ENCODE peak calls at places on chromosomes 16 and 17, in six cellular contexts. One of them, this sample, is unnamed.

GRCh38 chr17:82449136-82449882 is 1.2 kb downstream of the CYBC1 start:
- DNase-seq in cardiac fibroblast: no peak
- DNase-seq in heart left ventricle: peak
- DNase-seq in GM12878: peak
- DNase-seq in uterus: no peak
- DNase-seq in breast epithelium: no peak
- DNase-seq in this sample: peak

GRCh38 chr16:28846933-28847273 is 755 bp upstream of the TUFM start:
- DNase-seq in uterus: no peak
- DNase-seq in GM12878: no peak
- DNase-seq in cardiac fibroblast: no peak
- DNase-seq in breast epithelium: no peak
- DNase-seq in heart left ventricle: no peak
- DNase-seq in this sample: peak

GRCh38 chr17:40490289-40490853 is 11.1 kb downstream of the TNS4 start:
- DNase-seq in GM12878: no peak
- DNase-seq in breast epithelium: no peak
- DNase-seq in heart left ventricle: peak
- DNase-seq in uterus: peak
- DNase-seq in cardiac fibroblast: peak
- DNase-seq in this sample: peak

GRCh38 chr16:69589434-69590269 is 23.9 kb downstream of the NFAT5 start:
- DNase-seq in GM12878: no peak
- DNase-seq in breast epithelium: no peak
- DNase-seq in uterus: no peak
- DNase-seq in heart left ventricle: no peak
- DNase-seq in cardiac fibroblast: no peak
- DNase-seq in this sample: peak

GRCh38 chr17:81888105-81888987 is 3.0 kb downstream of the ALYREF start:
- DNase-seq in cardiac fibroblast: no peak
- DNase-seq in breast epithelium: no peak
- DNase-seq in heart left ventricle: no peak
- DNase-seq in uterus: no peak
- DNase-seq in GM12878: no peak
- DNase-seq in this sample: no peak

GRCh38 chr17:35294756-35295155 is 51.9 kb downstream of the SLFN5 start:
- DNase-seq in uterus: no peak
- DNase-seq in cardiac fibroblast: no peak
- DNase-seq in heart left ventricle: no peak
- DNase-seq in GM12878: no peak
- DNase-seq in breast epithelium: no peak
- DNase-seq in this sample: no peak

GRCh38 chr17:70655179-70655578 is 485.8 kb downstream of the KCNJ2 start:
- DNase-seq in heart left ventricle: no peak
- DNase-seq in uterus: no peak
- DNase-seq in breast epithelium: no peak
- DNase-seq in cardiac fibroblast: no peak
- DNase-seq in GM12878: no peak
- DNase-seq in this sample: no peak

GRCh38 chr17:76791053-76791980 is 53.4 kb downstream of the MFSD11 start:
- DNase-seq in heart left ventricle: no peak
- DNase-seq in uterus: peak
- DNase-seq in GM12878: peak
- DNase-seq in breast epithelium: no peak
- DNase-seq in cardiac fibroblast: peak
- DNase-seq in this sample: peak

GRCh38 chr16:60230666-60231065 is 1496.5 kb upstream of the GOT2 start:
- DNase-seq in cardiac fibroblast: no peak
- DNase-seq in breast epithelium: no peak
- DNase-seq in GM12878: no peak
- DNase-seq in uterus: no peak
- DNase-seq in heart left ventricle: no peak
- DNase-seq in this sample: no peak

GRCh38 chr16:30515275-30515674 is 11.1 kb downstream of the ZNF768 start:
- DNase-seq in GM12878: no peak
- DNase-seq in breast epithelium: no peak
- DNase-seq in cardiac fibroblast: no peak
- DNase-seq in heart left ventricle: no peak
- DNase-seq in uterus: no peak
- DNase-seq in this sample: no peak

GRCh38 chr16:73043828-73044493 is 4.0 kb downstream of the ZFHX3 start:
- DNase-seq in cardiac fibroblast: peak
- DNase-seq in heart left ventricle: no peak
- DNase-seq in breast epithelium: no peak
- DNase-seq in uterus: no peak
- DNase-seq in GM12878: no peak
- DNase-seq in this sample: no peak

GRCh38 chr16:57315401-57315800 is 30.9 kb upstream of the PLLP start:
- DNase-seq in heart left ventricle: no peak
- DNase-seq in cardiac fibroblast: no peak
- DNase-seq in GM12878: no peak
- DNase-seq in breast epithelium: no peak
- DNase-seq in uterus: no peak
- DNase-seq in this sample: no peak

GRCh38 chr17:76946772-76947135 is 78.5 kb downstream of the MGAT5B start:
- DNase-seq in cardiac fibroblast: no peak
- DNase-seq in heart left ventricle: no peak
- DNase-seq in breast epithelium: no peak
- DNase-seq in GM12878: no peak
- DNase-seq in uterus: no peak
- DNase-seq in this sample: no peak

GRCh38 chr17:8463089-8463488 is 27.4 kb downstream of the NDEL1 start:
- DNase-seq in uterus: no peak
- DNase-seq in heart left ventricle: no peak
- DNase-seq in cardiac fibroblast: no peak
- DNase-seq in GM12878: no peak
- DNase-seq in breast epithelium: no peak
- DNase-seq in this sample: no peak

GRCh38 chr17:27459433-27459832 is 3.2 kb downstream of the KSR1 start:
- DNase-seq in GM12878: no peak
- DNase-seq in heart left ventricle: no peak
- DNase-seq in cardiac fibroblast: no peak
- DNase-seq in uterus: no peak
- DNase-seq in breast epithelium: no peak
- DNase-seq in this sample: no peak

GRCh38 chr16:86522639-86523038 is 12.3 kb downstream of the FOXF1 start:
- DNase-seq in breast epithelium: no peak
- DNase-seq in heart left ventricle: no peak
- DNase-seq in cardiac fibroblast: no peak
- DNase-seq in uterus: no peak
- DNase-seq in GM12878: no peak
- DNase-seq in this sample: no peak

GRCh38 chr16:69936252-69936651 is 14.9 kb upstream of the CLEC18A start:
- DNase-seq in heart left ventricle: no peak
- DNase-seq in uterus: no peak
- DNase-seq in GM12878: no peak
- DNase-seq in cardiac fibroblast: no peak
- DNase-seq in breast epithelium: no peak
- DNase-seq in this sample: no peak

GRCh38 chr17:48127371-48128051 is 19.9 kb downstream of the SNX11 start:
- DNase-seq in GM12878: no peak
- DNase-seq in cardiac fibroblast: peak
- DNase-seq in heart left ventricle: no peak
- DNase-seq in uterus: no peak
- DNase-seq in breast epithelium: no peak
- DNase-seq in this sample: no peak

GRCh38 chr16:20755238-20755637 is 8.6 kb upstream of the ACSM3 start:
- DNase-seq in GM12878: no peak
- DNase-seq in heart left ventricle: no peak
- DNase-seq in cardiac fibroblast: no peak
- DNase-seq in breast epithelium: no peak
- DNase-seq in uterus: no peak
- DNase-seq in this sample: no peak

GRCh38 chr16:68091604-68092261 is 6.6 kb downstream of the NFATC3 start:
- DNase-seq in cardiac fibroblast: peak
- DNase-seq in GM12878: no peak
- DNase-seq in heart left ventricle: no peak
- DNase-seq in breast epithelium: no peak
- DNase-seq in uterus: no peak
- DNase-seq in this sample: no peak

GRCh38 chr16:1791256-1791942 is 2.1 kb downstream of the IGFALS start:
- DNase-seq in heart left ventricle: no peak
- DNase-seq in breast epithelium: no peak
- DNase-seq in uterus: no peak
- DNase-seq in GM12878: no peak
- DNase-seq in cardiac fibroblast: no peak
- DNase-seq in this sample: no peak

GRCh38 chr16:1793578-1794220 is at the start of gene IGFALS:
- DNase-seq in cardiac fibroblast: no peak
- DNase-seq in GM12878: no peak
- DNase-seq in heart left ventricle: no peak
- DNase-seq in uterus: no peak
- DNase-seq in breast epithelium: no peak
- DNase-seq in this sample: no peak

GRCh38 chr16:1790611-1791255 is 2.8 kb downstream of the IGFALS start:
- DNase-seq in breast epithelium: no peak
- DNase-seq in heart left ventricle: no peak
- DNase-seq in cardiac fibroblast: no peak
- DNase-seq in uterus: no peak
- DNase-seq in GM12878: no peak
- DNase-seq in this sample: no peak

GRCh38 chr16:1792836-1793577 is 498 bp downstream of the IGFALS start:
- DNase-seq in cardiac fibroblast: no peak
- DNase-seq in heart left ventricle: no peak
- DNase-seq in uterus: no peak
- DNase-seq in breast epithelium: no peak
- DNase-seq in GM12878: no peak
- DNase-seq in this sample: no peak

DNA sequence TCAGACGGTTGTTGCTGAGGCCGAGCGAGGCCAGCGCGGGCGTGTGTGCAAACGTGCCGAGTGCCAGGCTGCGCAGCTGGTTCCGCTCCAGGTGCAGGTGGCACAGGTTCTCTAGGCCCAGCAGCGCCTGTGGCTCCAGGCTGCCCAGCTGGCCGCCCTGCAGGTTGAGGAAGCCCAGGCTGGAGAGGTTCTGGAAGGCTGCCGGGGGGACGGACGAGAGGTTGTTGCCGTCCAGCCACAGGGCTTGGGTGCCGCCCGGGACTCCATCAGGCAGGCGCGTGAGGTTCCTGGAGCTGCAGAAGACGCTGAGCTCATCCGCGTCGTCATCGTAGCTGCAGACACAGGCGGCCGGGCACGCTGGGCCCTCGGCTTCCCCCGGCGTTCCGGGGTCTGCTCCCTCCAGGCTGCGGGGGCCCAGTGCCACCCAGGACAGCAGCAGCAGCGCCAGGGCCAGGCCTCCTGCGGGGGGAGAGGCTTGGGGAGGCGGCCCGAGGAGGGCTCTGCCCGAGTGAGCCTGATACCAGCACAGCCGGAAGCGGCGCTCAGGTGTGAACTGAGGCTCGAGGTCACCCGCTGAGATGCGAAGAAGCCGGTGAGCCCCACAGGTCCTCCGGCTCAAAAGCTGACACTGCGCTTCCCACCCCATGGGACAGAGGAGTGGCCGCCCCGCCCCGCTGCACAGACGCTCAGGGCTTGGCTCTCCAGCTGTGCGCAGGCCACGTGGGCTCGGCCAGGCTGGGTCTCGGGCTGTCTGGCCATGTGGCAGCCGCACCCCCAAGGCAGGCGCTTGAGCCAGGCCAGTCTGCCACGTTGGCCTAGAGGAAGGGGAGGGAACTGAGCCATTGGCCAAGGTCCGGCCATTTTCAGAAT is 1.3 kb downstream of the IGFALS start:
- DNase-seq in breast epithelium: no peak
- DNase-seq in uterus: no peak
- DNase-seq in heart left ventricle: no peak
- DNase-seq in cardiac fibroblast: no peak
- DNase-seq in GM12878: no peak
- DNase-seq in this sample: no peak
- TF ChIP-seq CTCF in breast epithelium: no peak
- TF ChIP-seq CTCF in uterus: no peak
- TF ChIP-seq CTCF in heart left ventricle: no peak
- TF ChIP-seq CTCF in cardiac fibroblast: no peak
- TF ChIP-seq CTCF in GM12878: no peak
- TF ChIP-seq CTCF in this sample: no peak

DNA sequence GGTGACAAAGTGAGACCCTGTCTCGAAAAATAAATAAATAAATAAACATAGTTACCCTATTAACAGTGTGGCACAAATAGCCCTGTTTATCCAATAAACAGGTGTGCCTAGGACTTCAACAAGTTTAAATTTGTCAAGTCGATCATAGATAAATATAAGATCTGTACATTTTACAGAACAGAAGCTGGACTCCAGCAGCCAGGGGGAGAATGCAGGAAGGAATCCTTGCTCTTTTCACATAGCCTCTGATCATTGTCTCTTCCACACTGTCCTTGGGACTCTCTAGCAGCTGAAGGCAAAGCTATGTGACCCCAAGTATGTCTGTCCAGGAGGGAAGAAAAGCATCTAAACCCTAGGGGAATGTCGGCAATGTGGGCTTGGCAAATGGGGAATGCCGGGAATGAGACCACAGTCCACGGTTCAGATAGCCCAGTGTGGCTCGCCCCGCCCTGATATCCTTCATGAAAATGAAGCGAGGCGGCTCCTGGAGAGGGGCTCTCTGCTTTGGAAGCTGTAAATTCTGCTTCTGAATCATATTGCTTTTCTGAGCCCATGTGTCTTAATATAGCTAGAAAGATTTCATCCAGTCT is 24.8 kb upstream of the GRB2 start:
- DNase-seq in uterus: no peak
- DNase-seq in heart left ventricle: no peak
- DNase-seq in GM12878: no peak
- DNase-seq in breast epithelium: no peak
- DNase-seq in cardiac fibroblast: peak
- DNase-seq in this sample: no peak
- TF ChIP-seq CTCF in uterus: no peak
- TF ChIP-seq CTCF in heart left ventricle: no peak
- TF ChIP-seq CTCF in GM12878: no peak
- TF ChIP-seq CTCF in breast epithelium: no peak
- TF ChIP-seq CTCF in cardiac fibroblast: no peak
- TF ChIP-seq CTCF in this sample: no peak

GRCh38 chr16:75387951-75388350 is 45.4 kb downstream of the CFDP1 start:
- DNase-seq in uterus: no peak
- DNase-seq in cardiac fibroblast: no peak
- DNase-seq in heart left ventricle: no peak
- DNase-seq in breast epithelium: no peak
- DNase-seq in GM12878: no peak
- DNase-seq in this sample: no peak

GRCh38 chr16:75383141-75383540 is 50.2 kb downstream of the CFDP1 start:
- DNase-seq in breast epithelium: no peak
- DNase-seq in cardiac fibroblast: no peak
- DNase-seq in GM12878: no peak
- DNase-seq in uterus: no peak
- DNase-seq in heart left ventricle: no peak
- DNase-seq in this sample: no peak

GRCh38 chr16:75382611-75383010 is 50.7 kb downstream of the CFDP1 start:
- DNase-seq in cardiac fibroblast: no peak
- DNase-seq in uterus: no peak
- DNase-seq in breast epithelium: no peak
- DNase-seq in GM12878: no peak
- DNase-seq in heart left ventricle: no peak
- DNase-seq in this sample: no peak

GRCh38 chr16:75389096-75389692 is 44.1 kb downstream of the CFDP1 start:
- DNase-seq in heart left ventricle: no peak
- DNase-seq in cardiac fibroblast: no peak
- DNase-seq in breast epithelium: no peak
- DNase-seq in GM12878: no peak
- DNase-seq in uterus: no peak
- DNase-seq in this sample: no peak

GRCh38 chr16:75385507-75386152 is 47.7 kb downstream of the CFDP1 start:
- DNase-seq in uterus: peak
- DNase-seq in heart left ventricle: no peak
- DNase-seq in GM12878: peak
- DNase-seq in cardiac fibroblast: peak
- DNase-seq in breast epithelium: no peak
- DNase-seq in this sample: no peak
- TF ChIP-seq CTCF in uterus: peak
- TF ChIP-seq CTCF in heart left ventricle: peak
- TF ChIP-seq CTCF in GM12878: peak
- TF ChIP-seq CTCF in cardiac fibroblast: peak
- TF ChIP-seq CTCF in breast epithelium: peak
- TF ChIP-seq CTCF in this sample: peak

GRCh38 chr16:71537643-71538042 is 11.4 kb downstream of the CHST4 start:
- DNase-seq in cardiac fibroblast: peak
- DNase-seq in breast epithelium: no peak
- DNase-seq in heart left ventricle: no peak
- DNase-seq in uterus: no peak
- DNase-seq in GM12878: peak
- DNase-seq in this sample: peak
- TF ChIP-seq CTCF in cardiac fibroblast: peak
- TF ChIP-seq CTCF in breast epithelium: no peak
- TF ChIP-seq CTCF in heart left ventricle: peak
- TF ChIP-seq CTCF in uterus: no peak
- TF ChIP-seq CTCF in GM12878: peak
- TF ChIP-seq CTCF in this sample: peak